ENCODE peak calls at places on chromosomes 3 and 15, in four cellular contexts. A, J, G and T are unnamed samples.

GRCh38 chr3:159726231-159726964 is 262.2 kb upstream of the IL12A start:
- DNase-seq in A (peak; percentile 75), J (no peak), G (no peak), T (no peak)

GRCh38 chr3:25438791-25439555 is 10.9 kb downstream of the RARB start:
- DNase-seq in A (peak; percentile 96), J (no peak), G (no peak), T (no peak)

GRCh38 chr15:57085267-57085666 is 166.8 kb downstream of the TCF12 start:
- DNase-seq in A (no peak), J (no peak), G (no peak), T (no peak)

GRCh38 chr3:17783426-17783825 is 41.0 kb upstream of the TBC1D5 start:
- DNase-seq in A (no peak), J (no peak), G (no peak), T (no peak)

GRCh38 chr3:172355836-172356235 is 92.4 kb downstream of the GHSR start:
- DNase-seq in A (peak; percentile 98), J (no peak), G (no peak), T (peak; percentile 83)

GRCh38 chr3:129425213-129425612 is 3.2 kb downstream of the EFCAB12 start:
- DNase-seq in A (no peak), J (no peak), G (no peak), T (no peak)

GRCh38 chr15:69253156-69253555 is 45.6 kb upstream of the PAQR5 start:
- DNase-seq in A (peak; percentile 85), J (no peak), G (no peak), T (peak; percentile 67)

GRCh38 chr3:48194446-48195071 is 6.3 kb upstream of the CDC25A start:
- DNase-seq in A (peak; percentile 45), J (no peak), G (peak; percentile 11), T (peak; percentile 36)

GRCh38 chr3:79086514-79086913 is 681.3 kb downstream of the ROBO1 start:
- DNase-seq in A (peak; percentile 61), J (no peak), G (peak; percentile 5), T (peak; percentile 26)

GRCh38 chr3:46846624-46847542 is 16.4 kb downstream of the MYL3 start:
- DNase-seq in A (no peak), J (no peak), G (no peak), T (no peak)

GRCh38 chr3:50275996-50276761 is 2.7 kb upstream of the LSMEM2 start:
- DNase-seq in A (no peak), J (peak; percentile 23), G (no peak), T (no peak)

GRCh38 chr15:66008920-66009572 is 139.8 kb downstream of the RAB11A start:
- DNase-seq in A (peak; percentile 32), J (no peak), G (no peak), T (peak; percentile 4)

GRCh38 chr15:98616397-98616796 is 31.9 kb upstream of the IGF1R start:
- DNase-seq in A (no peak), J (no peak), G (no peak), T (no peak)

GRCh38 chr3:37991823-37992222 is 1.2 kb downstream of the VILL start:
- DNase-seq in A (no peak), J (no peak), G (no peak), T (no peak)

GRCh38 chr15:52114656-52115055 is 2.1 kb upstream of the BCL2L10 start:
- DNase-seq in A (no peak), J (no peak), G (peak; percentile 46), T (no peak)

GRCh38 chr3:5058463-5058862 is 63.6 kb upstream of the ARL8B start:
- DNase-seq in A (peak; percentile 86), J (no peak), G (no peak), T (peak; percentile 87)

GRCh38 chr3:35946121-35946856 is 307.0 kb downstream of the ARPP21 start:
- DNase-seq in A (peak; percentile 59), J (no peak), G (no peak), T (no peak)

GRCh38 chr3:38490288-38490860 is 5.8 kb upstream of the EXOG start:
- DNase-seq in A (no peak), J (no peak), G (no peak), T (no peak)

GRCh38 chr15:72532991-72533601 is 59.0 kb downstream of the ARIH1 start:
- DNase-seq in A (no peak), J (peak; percentile 9), G (no peak), T (no peak)

GRCh38 chr3:31054032-31054431 is 159.6 kb upstream of the GADL1 start:
- DNase-seq in A (no peak), J (no peak), G (no peak), T (no peak)

GRCh38 chr3:197006446-197006845 is 23.2 kb downstream of the MELTF start:
- DNase-seq in A (no peak), J (no peak), G (no peak), T (no peak)

GRCh38 chr15:88911766-88912118 is 1.4 kb downstream of the MFGE8 start:
- DNase-seq in A (peak; percentile 74), J (no peak), G (no peak), T (no peak)

GRCh38 chr3:35071768-35072167 is 567.6 kb upstream of the ARPP21 start:
- DNase-seq in A (no peak), J (no peak), G (no peak), T (no peak)